ENCODE peak calls at places on chromosome 9, in eight cellular contexts. X, O, H, J, A, F, N and Z are unnamed samples.

GRCh38 chr9:74951725-74952151 is 974 bp downstream of the C9orf40 start:
- DNase-seq in X (peak; percentile 43), O (peak; percentile 15), H (no peak), J (peak; percentile 45), A (no peak), F (peak; percentile 60), N (peak; percentile 52), Z (peak; percentile 46)

GRCh38 chr9:110575952-110576351 is 3.6 kb downstream of the SVEP1 start:
- DNase-seq in X (no peak), O (no peak), H (no peak), J (no peak), A (no peak), F (no peak), N (peak; percentile 9), Z (no peak)

GRCh38 chr9:4640027-4640426 is 22.1 kb upstream of the PLPP6 start:
- DNase-seq in X (peak; percentile 21), O (peak; percentile 15), H (peak; percentile 31), J (peak; percentile 50), A (peak; percentile 7), F (peak; percentile 53), N (peak; percentile 64), Z (peak; percentile 70)

GRCh38 chr9:105216440-105217178 is 27.8 kb upstream of the SLC44A1 start:
- DNase-seq in X (no peak), O (peak; percentile 40), H (no peak), J (no peak), A (no peak), F (no peak), N (no peak), Z (no peak)

GRCh38 chr9:125758986-125759811 is 12.0 kb downstream of the PBX3 start:
- DNase-seq in X (no peak), O (peak; percentile 93), H (no peak), J (no peak), A (no peak), F (peak; percentile 12), N (peak; percentile 4), Z (peak; percentile 90)

GRCh38 chr9:105415344-105415980 is 32.4 kb upstream of the FSD1L start:
- DNase-seq in X (peak; percentile 53), O (peak; percentile 62), H (peak; percentile 50), J (peak; percentile 75), A (peak; percentile 73), F (peak; percentile 72), N (peak; percentile 51), Z (peak; percentile 71)

GRCh38 chr9:22452415-22453010 is 5.9 kb downstream of the DMRTA1 start:
- DNase-seq in X (peak; percentile 38), O (peak; percentile 17), H (peak; percentile 29), J (peak; percentile 39), A (no peak), F (no peak), N (peak; percentile 63), Z (no peak)

GRCh38 chr9:31839273-31839672 is 545.2 kb upstream of the ACO1 start:
- DNase-seq in X (no peak), O (peak; percentile 41), H (no peak), J (no peak), A (no peak), F (no peak), N (no peak), Z (peak; percentile 17)

GRCh38 chr9:3696368-3696767 is 170.6 kb upstream of the RFX3 start:
- DNase-seq in X (no peak), O (no peak), H (no peak), J (no peak), A (no peak), F (no peak), N (no peak), Z (no peak)

GRCh38 chr9:134228649-134229048 is 64.3 kb upstream of the RNU6ATAC start:
- DNase-seq in X (no peak), O (no peak), H (no peak), J (no peak), A (no peak), F (no peak), N (no peak), Z (no peak)

GRCh38 chr9:93154293-93154903 is 20.3 kb upstream of the NINJ1 start:
- DNase-seq in X (peak; percentile 47), O (peak; percentile 58), H (no peak), J (peak; percentile 91), A (peak; percentile 66), F (peak; percentile 80), N (peak; percentile 38), Z (peak; percentile 61)

GRCh38 chr9:83965350-83966208 is 14.4 kb downstream of the HNRNPK start:
- DNase-seq in X (peak; percentile 31), O (peak; percentile 73), H (no peak), J (no peak), A (no peak), F (peak; percentile 26), N (no peak), Z (peak; percentile 48)

GRCh38 chr9:85647571-85647970 is 94.2 kb downstream of the AGTPBP1 start:
- DNase-seq in X (no peak), O (no peak), H (no peak), J (no peak), A (no peak), F (no peak), N (no peak), Z (peak; percentile 3)

GRCh38 chr9:28435456-28435855 is 862.2 kb upstream of the C9orf72 start:
- DNase-seq in X (no peak), O (no peak), H (no peak), J (no peak), A (no peak), F (no peak), N (no peak), Z (no peak)

GRCh38 chr9:116193636-116194035 is 40.0 kb downstream of the PAPPA start:
- DNase-seq in X (no peak), O (no peak), H (no peak), J (no peak), A (no peak), F (no peak), N (peak; percentile 26), Z (no peak)

GRCh38 chr9:73200694-73201432 is 49.2 kb downstream of the ANXA1 start:
- DNase-seq in X (peak; percentile 44), O (peak; percentile 33), H (peak; percentile 28), J (no peak), A (no peak), F (peak; percentile 10), N (peak; percentile 39), Z (peak; percentile 27)
- TF ChIP-seq MAX in X (no peak), O (no peak), H (no peak), J (no peak), A (no peak), F (no peak), N (no peak), Z (no peak)

GRCh38 chr9:88169700-88170099 is 31.4 kb upstream of the SPATA31C2 start:
- DNase-seq in X (peak; percentile 9), O (no peak), H (no peak), J (no peak), A (no peak), F (no peak), N (no peak), Z (no peak)

GRCh38 chr9:88177343-88177742 is 39.1 kb upstream of the SPATA31C2 start:
- DNase-seq in X (no peak), O (no peak), H (no peak), J (no peak), A (no peak), F (no peak), N (no peak), Z (peak; percentile 1)

GRCh38 chr9:88179080-88179521 is 40.8 kb upstream of the SPATA31C2 start:
- DNase-seq in X (no peak), O (no peak), H (no peak), J (no peak), A (no peak), F (no peak), N (no peak), Z (peak; percentile 15)

GRCh38 chr9:88173378-88173999 is 35.2 kb upstream of the SPATA31C2 start:
- DNase-seq in X (peak; percentile 87), O (peak; percentile 80), H (peak; percentile 81), J (peak; percentile 66), A (peak; percentile 36), F (peak; percentile 54), N (peak; percentile 74), Z (peak; percentile 83)

DNA sequence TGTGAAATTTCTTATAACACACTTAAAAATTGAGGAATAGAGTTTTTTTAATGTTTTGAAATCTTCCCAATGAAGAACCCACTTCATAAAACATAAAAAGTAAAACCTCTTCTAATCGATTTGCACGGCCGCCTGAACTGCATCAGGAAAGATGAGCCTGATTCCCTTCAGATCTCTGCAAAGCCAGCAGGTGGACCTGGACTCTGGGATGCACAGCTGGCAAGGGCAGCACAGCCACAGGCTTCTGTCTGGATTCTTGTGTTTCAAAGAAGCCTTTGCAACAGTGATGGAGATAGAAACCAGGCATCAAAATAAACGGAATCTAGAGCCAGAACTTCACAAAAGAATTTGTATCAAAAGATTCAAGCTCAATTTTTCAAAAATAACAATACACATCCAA is 36.0 kb upstream of the SPATA31C2 start:
- DNase-seq in X (peak; percentile 44), O (no peak), H (no peak), J (no peak), A (no peak), F (peak; percentile 45), N (no peak), Z (no peak)
- TF ChIP-seq CTCF in X (no peak), O (no peak), H (no peak), J (no peak), A (no peak), F (no peak), N (no peak), Z (no peak)

DNA sequence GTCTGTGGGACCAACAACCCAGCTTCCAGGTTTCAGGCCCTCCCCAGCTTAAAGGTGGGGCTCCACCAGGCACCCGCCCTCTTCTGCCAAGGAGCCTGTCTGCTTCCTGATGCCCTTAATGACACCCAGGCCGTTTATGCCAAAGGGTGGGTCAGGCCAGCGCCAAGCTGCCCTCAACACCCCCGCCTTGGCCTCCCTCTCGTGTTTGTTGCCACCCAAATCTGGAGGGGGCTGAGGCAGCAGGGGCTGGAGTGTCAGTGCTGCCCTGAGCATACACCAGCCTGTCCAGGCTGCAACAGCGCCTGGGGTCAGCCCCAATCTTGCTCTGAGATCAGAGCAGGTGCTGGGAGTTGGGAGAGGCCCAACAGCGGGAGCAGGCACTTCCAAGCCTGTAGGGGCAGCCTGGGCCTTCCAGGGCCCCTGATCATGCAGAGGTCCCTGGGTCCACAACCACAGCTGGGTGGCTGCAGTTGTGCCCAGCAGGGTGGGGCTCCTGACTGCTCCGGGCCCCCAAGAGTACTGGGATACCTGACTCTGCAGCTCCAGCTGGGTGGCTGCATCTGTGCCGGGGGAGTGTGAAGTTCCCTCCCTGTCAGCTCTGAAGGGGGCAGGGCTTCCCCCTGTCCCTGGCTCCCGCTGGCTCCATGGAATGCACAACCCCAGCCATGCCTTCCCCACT is 34.5 kb upstream of the TYRP1 start:
- DNase-seq in X (no peak), O (no peak), H (no peak), J (no peak), A (no peak), F (no peak), N (no peak), Z (no peak)
- TF ChIP-seq MAX in X (no peak), O (no peak), H (no peak), J (no peak), A (no peak), F (no peak), N (no peak), Z (no peak)

DNA sequence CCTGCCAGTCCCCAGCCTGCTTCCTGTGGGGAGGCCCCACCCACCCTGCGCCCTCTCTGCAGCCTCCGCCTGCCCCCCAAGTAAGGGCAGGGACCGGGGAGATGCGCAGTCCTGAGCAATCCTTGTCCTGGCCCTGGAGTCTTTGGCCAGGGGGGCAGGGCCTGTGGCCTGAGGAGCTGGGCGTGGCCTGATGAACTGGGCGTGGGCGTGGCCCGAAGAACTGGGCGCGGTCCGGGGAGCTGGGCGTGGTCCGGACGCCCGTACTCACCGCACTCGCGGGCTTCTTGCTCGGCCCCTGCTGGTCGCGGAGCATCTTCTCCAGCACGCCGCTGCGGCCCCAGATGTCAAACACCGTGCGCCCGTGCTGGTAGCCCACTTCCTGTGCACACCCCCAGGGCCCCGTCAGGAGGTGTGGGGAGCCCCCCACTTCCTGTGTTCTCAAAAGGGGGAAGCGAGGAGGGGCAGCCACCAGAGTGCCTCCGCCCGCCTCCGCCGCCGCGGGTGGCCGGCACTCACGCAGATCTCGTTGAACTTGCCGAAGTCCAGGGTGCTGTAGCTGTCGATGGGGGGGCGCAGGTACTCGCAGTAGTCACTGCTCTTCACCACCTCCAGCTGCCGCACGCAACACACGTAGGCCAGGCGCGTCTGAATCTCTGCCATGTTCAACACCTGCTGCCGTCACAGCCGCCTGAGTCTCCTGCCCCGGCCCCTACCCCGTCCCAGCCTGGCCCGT is 2.7 kb upstream of the NSMF start:
- DNase-seq in X (peak; percentile 81), O (no peak), H (peak; percentile 78), J (peak; percentile 90), A (peak; percentile 93), F (no peak), N (peak; percentile 40), Z (peak; percentile 87)
- TF ChIP-seq CTCF in X (no peak), O (no peak), H (no peak), J (no peak), A (peak; percentile 62), F (no peak), N (peak; percentile 10), Z (no peak)